ENCODE peak calls at places on chromosomes 3 and 15, in seven cellular contexts. S, A, J, N, X, O and P are unnamed samples.

GRCh38 chr3:43632269-43632733 is 10.5 kb upstream of the ANO10 start:
- DNase-seq in S (peak), A (no peak), J (no peak), N (peak), X (peak), O (no peak), P (no peak)

GRCh38 chr15:23075927-23076326 is 36.6 kb upstream of the TUBGCP5 start:
- DNase-seq in S (no peak), A (no peak), J (no peak), N (no peak), X (no peak), O (no peak), P (no peak)

GRCh38 chr15:62559049-62559733 is 394.1 kb upstream of the C2CD4B start:
- DNase-seq in S (no peak), A (peak), J (no peak), N (no peak), X (no peak), O (no peak), P (no peak)

GRCh38 chr15:63030101-63030528 is 12.4 kb upstream of the TPM1 start:
- DNase-seq in S (no peak), A (peak), J (no peak), N (no peak), X (no peak), O (no peak), P (no peak)

GRCh38 chr15:72184165-72184811 is 13.3 kb downstream of the GRAMD2A start:
- DNase-seq in S (peak), A (no peak), J (no peak), N (no peak), X (no peak), O (no peak), P (no peak)

GRCh38 chr3:12159227-12159601 is 502 bp upstream of the TIMP4 start:
- DNase-seq in S (no peak), A (no peak), J (no peak), N (no peak), X (no peak), O (no peak), P (no peak)

GRCh38 chr3:59251899-59252298 is 202.1 kb upstream of the CFAP20DC start:
- DNase-seq in S (no peak), A (no peak), J (no peak), N (no peak), X (no peak), O (no peak), P (no peak)

GRCh38 chr15:94336817-94337537 is 105.6 kb downstream of the MCTP2 start:
- DNase-seq in S (no peak), A (no peak), J (no peak), N (no peak), X (no peak), O (no peak), P (no peak)

GRCh38 chr3:71397046-71397445 is 186.5 kb downstream of the FOXP1 start:
- DNase-seq in S (peak), A (no peak), J (no peak), N (peak), X (peak), O (no peak), P (no peak)

GRCh38 chr3:126356373-126357298 is 572 bp downstream of the KLF15 start:
- DNase-seq in S (no peak), A (peak), J (no peak), N (peak), X (no peak), O (no peak), P (no peak)
- TF ChIP-seq POLR2A in S (no peak), A (no peak), J (no peak), N (no peak), X (no peak), O (no peak), P (no peak)

GRCh38 chr3:138356666-138357409 is 8.5 kb downstream of the MRAS start:
- DNase-seq in S (no peak), A (no peak), J (no peak), N (no peak), X (no peak), O (no peak), P (no peak)
- H3K27ac ChIP-seq in S (no peak), A (peak), J (no peak), N (no peak), X (no peak), O (peak), P (no peak)

GRCh38 chr3:124032351-124032880 is 40.5 kb upstream of the ROPN1 start:
- DNase-seq in S (no peak), A (peak), J (peak), N (no peak), X (peak), O (no peak), P (no peak)

GRCh38 chr3:124034809-124035152 is 42.9 kb upstream of the ROPN1 start:
- DNase-seq in S (no peak), A (no peak), J (peak), N (no peak), X (peak), O (no peak), P (no peak)

GRCh38 chr3:124032881-124033359 is 41.0 kb upstream of the ROPN1 start:
- DNase-seq in S (peak), A (peak), J (peak), N (peak), X (peak), O (peak), P (no peak)

GRCh38 chr3:124034016-124034808 is 42.3 kb upstream of the ROPN1 start:
- DNase-seq in S (no peak), A (peak), J (peak), N (peak), X (peak), O (no peak), P (no peak)

GRCh38 chr3:124033360-124034015 is 41.6 kb upstream of the ROPN1 start:
- DNase-seq in S (peak), A (peak), J (peak), N (no peak), X (no peak), O (no peak), P (no peak)
- TF ChIP-seq POLR2A in S (no peak), A (no peak), J (no peak), N (no peak), X (no peak), O (no peak), P (no peak)

GRCh38 chr3:45907769-45908705 is 21.7 kb downstream of the CCR9 start:
- DNase-seq in S (no peak), A (no peak), J (no peak), N (no peak), X (no peak), O (no peak), P (no peak)
- H3K27ac ChIP-seq in S (no peak), A (no peak), J (no peak), N (no peak), X (no peak), O (no peak), P (peak)

GRCh38 chr3:2558828-2559227 is 460.2 kb downstream of the CNTN4 start:
- DNase-seq in S (no peak), A (no peak), J (no peak), N (no peak), X (no peak), O (no peak), P (no peak)
- TF ChIP-seq POLR2A in S (no peak), A (no peak), J (no peak), N (no peak), X (no peak), O (no peak), P (no peak)

GRCh38 chr15:41797194-41797593 is 22.9 kb downstream of the MAPKBP1 start:
- DNase-seq in S (no peak), A (no peak), J (no peak), N (no peak), X (no peak), O (no peak), P (no peak)
- H3K27ac ChIP-seq in S (no peak), A (no peak), J (peak), N (peak), X (no peak), O (peak), P (peak)

GRCh38 chr3:48473617-48473952 is 27.0 kb downstream of the ATRIP start:
- DNase-seq in S (no peak), A (no peak), J (no peak), N (no peak), X (no peak), O (no peak), P (no peak)

GRCh38 chr3:48474619-48475018 is 28.1 kb downstream of the ATRIP start:
- DNase-seq in S (no peak), A (no peak), J (no peak), N (no peak), X (no peak), O (no peak), P (no peak)

GRCh38 chr3:48475188-48475587 is 28.7 kb downstream of the ATRIP start:
- DNase-seq in S (no peak), A (no peak), J (no peak), N (no peak), X (no peak), O (no peak), P (no peak)

GRCh38 chr3:48472673-48472922 is 26.1 kb downstream of the ATRIP start:
- DNase-seq in S (no peak), A (no peak), J (no peak), N (no peak), X (no peak), O (no peak), P (no peak)

DNA sequence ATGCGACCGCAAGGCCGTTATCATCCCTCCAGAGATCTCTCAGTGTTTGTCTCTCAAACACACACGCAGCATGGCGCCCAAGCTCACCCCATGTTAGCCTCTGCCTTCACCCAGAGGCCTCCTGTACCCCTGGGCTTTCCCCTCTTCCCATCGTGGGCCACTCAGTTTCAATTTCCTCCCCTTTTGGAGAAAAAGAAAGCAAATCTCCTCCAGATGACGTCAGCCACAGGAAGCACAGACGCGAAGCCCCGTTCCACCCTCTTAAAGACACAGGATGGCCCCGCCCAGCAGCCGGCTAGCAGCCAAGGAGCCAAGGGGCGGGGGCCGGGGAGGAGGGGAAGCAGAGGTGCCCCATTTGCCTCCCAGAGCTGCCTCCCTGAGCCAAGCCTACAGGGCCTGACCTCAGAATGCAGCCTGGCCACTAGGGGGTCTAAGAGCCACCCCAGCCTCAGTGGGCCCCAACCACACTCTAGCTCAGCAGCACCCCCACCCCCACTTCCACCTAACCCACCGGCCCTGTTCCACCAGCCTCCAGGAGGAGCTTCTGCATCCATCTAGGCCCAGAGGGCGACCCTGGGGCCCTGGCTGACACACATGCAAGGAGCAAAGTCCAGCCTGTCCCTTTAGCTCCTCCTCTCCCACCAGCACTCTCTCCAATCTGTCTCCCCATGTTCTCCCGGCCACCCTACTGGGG is 26.5 kb downstream of the ATRIP start:
- DNase-seq in S (peak), A (peak), J (peak), N (peak), X (peak), O (peak), P (no peak)
- TF ChIP-seq POLR2A in S (peak), A (no peak), J (peak), N (peak), X (peak), O (peak), P (no peak)

DNA sequence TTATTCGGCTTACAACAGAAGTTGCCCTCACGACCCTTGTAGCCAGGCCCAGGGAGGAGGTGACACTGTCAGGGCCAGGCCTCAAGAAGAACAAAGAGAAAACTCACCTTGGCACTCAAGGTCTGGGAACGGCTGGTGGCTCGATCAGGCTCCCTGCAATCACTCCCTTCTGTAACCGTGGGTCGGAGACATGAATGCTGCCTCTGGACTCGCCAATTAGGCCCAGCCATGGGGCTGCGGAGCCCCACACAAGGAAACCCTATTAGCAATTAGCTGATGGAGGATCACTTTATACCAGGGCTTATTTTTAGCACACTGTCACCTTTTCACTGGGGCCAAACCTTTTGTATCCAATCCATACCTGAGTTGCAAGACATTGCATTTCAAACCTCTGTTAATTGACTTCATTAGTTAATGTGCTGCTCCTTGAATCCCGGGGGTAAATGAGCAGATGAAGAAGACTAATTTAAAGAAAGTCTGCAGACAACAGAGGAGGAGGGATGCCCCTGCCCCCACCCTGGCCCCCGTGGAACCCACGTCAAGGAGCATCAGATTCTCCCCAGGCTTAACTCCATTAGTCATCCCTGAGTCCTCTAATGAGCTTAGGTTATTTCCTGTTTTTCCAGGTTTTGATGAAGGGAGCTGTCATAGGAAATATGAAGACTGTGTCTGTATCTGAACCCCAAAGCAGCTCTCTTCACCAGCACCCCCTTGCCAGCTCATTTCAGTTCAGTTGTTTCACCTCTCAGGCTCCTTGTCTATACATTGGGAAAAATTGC is 255.3 kb downstream of the RORA start:
- DNase-seq in S (no peak), A (no peak), J (peak), N (peak), X (no peak), O (no peak), P (no peak)
- H3K27ac ChIP-seq in S (no peak), A (no peak), J (peak), N (peak), X (no peak), O (no peak), P (no peak)

GRCh38 chr3:4981688-4982494 is 2.7 kb downstream of the BHLHE40 start:
- DNase-seq in S (peak), A (no peak), J (no peak), N (peak), X (peak), O (no peak), P (no peak)
- TF ChIP-seq POLR2A in S (no peak), A (no peak), J (no peak), N (peak), X (no peak), O (no peak), P (no peak)

GRCh38 chr3:55180161-55180560 is 252.3 kb upstream of the LRTM1 start:
- DNase-seq in S (no peak), A (no peak), J (no peak), N (no peak), X (no peak), O (no peak), P (no peak)
- H3K27ac ChIP-seq in S (no peak), A (no peak), J (no peak), N (no peak), X (no peak), O (no peak), P (no peak)